ENCODE peak calls at places on chromosomes 1 and 21, in five cellular contexts. G, Q, L, K and J are unnamed samples.

GRCh38 chr1:221701570-221702186 is 40.2 kb downstream of the DUSP10 start:
- DNase-seq in G (no peak), Q (no peak), L (no peak), K (peak), J (no peak)

GRCh38 chr1:116002781-116003455 is 26.6 kb downstream of the SLC22A15 start:
- DNase-seq in G (no peak), Q (no peak), L (no peak), K (no peak), J (no peak)

GRCh38 chr1:3075666-3076387 is 6.8 kb downstream of the PRDM16 start:
- DNase-seq in G (no peak), Q (no peak), L (no peak), K (no peak), J (no peak)

GRCh38 chr1:197915797-197916686 is 1.1 kb upstream of the LHX9 start:
- DNase-seq in G (peak), Q (no peak), L (peak), K (peak), J (no peak)

GRCh38 chr1:6984996-6985395 is 199.7 kb downstream of the CAMTA1 start:
- DNase-seq in G (no peak), Q (no peak), L (no peak), K (no peak), J (no peak)

GRCh38 chr21:42711667-42712066 is 58.2 kb downstream of the PDE9A start:
- DNase-seq in G (no peak), Q (no peak), L (peak), K (peak), J (no peak)

GRCh38 chr1:80668370-80668769 is 1132.4 kb upstream of the ADGRL2 start:
- DNase-seq in G (no peak), Q (no peak), L (no peak), K (no peak), J (no peak)

GRCh38 chr1:156245451-156246232 is 2.2 kb downstream of the PAQR6 start:
- DNase-seq in G (no peak), Q (peak), L (no peak), K (no peak), J (no peak)

GRCh38 chr1:76940586-76941335 is 73.5 kb downstream of the ST6GALNAC5 start:
- DNase-seq in G (no peak), Q (no peak), L (no peak), K (no peak), J (no peak)

DNA sequence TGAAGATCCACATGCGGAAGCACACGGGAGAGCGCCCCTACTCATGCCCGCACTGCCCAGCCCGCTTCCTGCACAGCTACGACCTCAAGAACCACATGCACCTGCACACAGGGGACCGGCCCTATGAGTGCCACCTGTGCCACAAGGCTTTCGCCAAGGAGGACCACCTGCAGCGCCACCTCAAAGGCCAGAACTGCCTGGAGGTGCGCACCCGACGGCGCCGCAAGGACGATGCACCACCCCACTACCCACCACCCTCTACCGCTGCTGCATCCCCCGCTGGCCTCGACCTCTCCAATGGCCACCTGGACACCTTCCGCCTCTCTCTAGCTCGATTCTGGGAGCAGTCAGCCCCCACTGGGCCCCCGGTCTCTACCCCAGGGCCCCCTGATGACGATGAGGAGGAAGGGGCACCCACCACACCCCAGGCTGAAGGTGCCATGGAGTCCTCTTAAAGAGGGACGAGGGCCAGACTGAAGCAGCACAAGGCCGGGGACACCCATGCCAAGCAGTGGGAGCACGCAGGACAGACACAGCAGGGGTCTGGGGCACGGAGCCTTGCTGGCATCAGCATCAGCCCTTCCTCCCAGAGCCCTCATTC is 13.7 kb downstream of the ZBTB7B start:
- DNase-seq in G (no peak), Q (no peak), L (no peak), K (no peak), J (no peak)
- H3K27ac ChIP-seq in G (no peak), Q (peak), L (peak), K (no peak), J (peak)

DNA sequence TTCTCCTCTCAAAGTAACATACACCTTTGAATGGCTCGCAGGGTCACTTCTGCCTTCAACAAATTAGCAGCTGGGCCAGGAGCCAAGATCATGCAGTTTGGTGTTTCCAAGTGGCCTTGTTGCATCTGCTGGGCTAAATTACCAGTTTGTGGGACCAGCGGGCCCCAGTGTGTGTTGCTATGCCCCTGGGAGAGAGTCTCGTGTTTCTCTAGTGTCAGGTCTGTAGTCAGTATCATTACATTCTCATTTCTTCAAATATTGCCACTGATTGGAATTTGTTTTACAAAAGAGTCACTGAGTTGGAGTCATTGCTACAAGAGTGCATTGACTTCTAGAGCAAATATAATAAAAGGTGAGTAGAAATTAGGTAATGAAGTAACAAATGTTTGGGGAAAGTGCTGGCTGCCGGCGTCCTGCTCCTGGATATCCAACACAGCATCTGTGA is 35.5 kb downstream of the RHOU start:
- DNase-seq in G (no peak), Q (no peak), L (no peak), K (no peak), J (no peak)
- H3K27ac ChIP-seq in G (no peak), Q (no peak), L (no peak), K (no peak), J (no peak)

DNA sequence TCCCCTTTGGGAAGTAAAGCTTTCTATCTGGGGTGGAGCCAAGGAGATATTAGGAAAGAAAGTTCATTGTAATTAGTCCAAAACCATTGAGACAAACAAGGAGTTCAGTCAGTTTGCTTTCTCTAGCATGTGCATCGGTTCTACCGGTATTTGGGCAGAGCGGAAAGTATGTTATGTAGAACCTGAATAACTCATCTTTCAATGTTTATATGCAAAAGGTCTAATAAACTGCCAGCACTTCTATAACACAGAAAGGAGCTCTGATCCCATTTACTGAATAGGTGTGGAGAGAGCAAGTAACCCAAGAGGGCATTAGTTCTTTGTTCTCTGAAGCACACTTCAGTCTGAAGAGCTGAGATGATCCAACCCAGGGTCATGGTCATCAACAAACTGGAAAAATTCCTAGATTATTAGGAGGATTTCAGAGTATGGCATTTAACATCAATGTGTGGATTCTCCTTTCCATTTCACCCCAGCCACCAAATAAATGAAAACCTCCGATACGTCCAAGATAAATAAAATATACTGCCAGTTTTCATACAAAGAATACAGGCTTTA is 3.6 kb downstream of the TGFB2 start:
- DNase-seq in G (no peak), Q (no peak), L (no peak), K (no peak), J (no peak)
- H3K27ac ChIP-seq in G (peak), Q (no peak), L (no peak), K (no peak), J (no peak)

GRCh38 chr1:229132106-229132443 is 138.8 kb upstream of the RAB4A start:
- DNase-seq in G (no peak), Q (no peak), L (no peak), K (no peak), J (no peak)

GRCh38 chr1:229133734-229134265 is 137.1 kb upstream of the RAB4A start:
- DNase-seq in G (no peak), Q (no peak), L (no peak), K (no peak), J (no peak)

GRCh38 chr1:229131243-229132105 is 139.4 kb upstream of the RAB4A start:
- DNase-seq in G (no peak), Q (no peak), L (no peak), K (no peak), J (no peak)

GRCh38 chr1:229132706-229133105 is 138.2 kb upstream of the RAB4A start:
- DNase-seq in G (no peak), Q (no peak), L (no peak), K (no peak), J (no peak)

GRCh38 chr1:229133151-229133550 is 137.8 kb upstream of the RAB4A start:
- DNase-seq in G (no peak), Q (no peak), L (no peak), K (no peak), J (no peak)
- H3K27ac ChIP-seq in G (no peak), Q (no peak), L (no peak), K (no peak), J (no peak)